ENCODE peak calls at places on chromosomes 12 and 14, in five cellular contexts. Z is stimulated activated CD8-positive, alpha-beta memory T cell treated with anti-CD3 and anti-CD28 coated beads, Interleukin-2, amount 100 ng/mL, for 1 hour; K is tibial artery; Q is C1 segment of cervical spinal cord; M is brain microvascular endothelial cell. P is an unnamed sample.
A peak's percentile ranks its signal among the peaks of the same experiment; 100 is the strongest.

GRCh38 chr14:89419973-89420482 is 3.0 kb upstream of the FOXN3 start:
- DNase-seq in Z (no peak), K (no peak), Q (no peak), M (no peak), P (no peak)

GRCh38 chr12:57139796-57140649 is 7.4 kb downstream of the LRP1-AS start:
- DNase-seq in Z (no peak), K (peak; percentile 34), Q (no peak), M (no peak), P (no peak)

GRCh38 chr12:52679875-52680274 is 332 bp downstream of the KRT1 start:
- DNase-seq in Z (no peak), K (no peak), Q (no peak), M (no peak), P (no peak)

GRCh38 chr14:96100171-96101064 is 61.3 kb downstream of the C14orf132 start:
- DNase-seq in Z (peak; percentile 8), K (peak; percentile 70), Q (peak; percentile 50), M (peak; percentile 64), P (peak; percentile 45)

GRCh38 chr12:53492830-53493609 is 6.2 kb downstream of the MAP3K12 start:
- DNase-seq in Z (peak; percentile 71), K (peak; percentile 92), Q (peak; percentile 86), M (peak; percentile 84), P (peak; percentile 29)

GRCh38 chr14:57533214-57533613 is 39.6 kb upstream of the CCDC198 start:
- DNase-seq in Z (no peak), K (no peak), Q (no peak), M (peak; percentile 8), P (no peak)

GRCh38 chr12:51536159-51536558 is 54.9 kb upstream of the SCN8A start:
- DNase-seq in Z (no peak), K (no peak), Q (no peak), M (no peak), P (no peak)

GRCh38 chr12:31324116-31324844 is 1.7 kb downstream of the SINHCAF start:
- DNase-seq in Z (peak; percentile 33), K (peak; percentile 39), Q (peak; percentile 32), M (peak; percentile 55), P (peak; percentile 59)

GRCh38 chr14:100604126-100604501 is 16.9 kb upstream of the BEGAIN start:
- DNase-seq in Z (no peak), K (no peak), Q (no peak), M (no peak), P (no peak)

GRCh38 chr12:6935221-6935550 is 7.4 kb downstream of the ATN1 start:
- DNase-seq in Z (no peak), K (no peak), Q (no peak), M (no peak), P (no peak)

GRCh38 chr12:125519026-125519651 is 453.9 kb downstream of the AACS start:
- DNase-seq in Z (no peak), K (no peak), Q (no peak), M (no peak), P (no peak)

GRCh38 chr14:106318700-106319099 is 792.3 kb downstream of the TMEM121 start:
- DNase-seq in Z (no peak), K (no peak), Q (no peak), M (no peak), P (peak; percentile 30)

GRCh38 chr12:111819191-111820158 is 22.6 kb upstream of the MAPKAPK5 start:
- DNase-seq in Z (no peak), K (no peak), Q (no peak), M (no peak), P (no peak)